ENCODE peak calls at places on chromosomes 3 and 15, in ten cellular contexts. W is CD8-positive, alpha-beta T cell; B is CD8-positive, alpha-beta memory T cell; J is CD4-positive, alpha-beta memory T cell; G is A549; F is heart left ventricle; A is right cardiac atrium; V is CD4-positive, CD25-positive, alpha-beta regulatory T cell; H is lower lobe of right lung; O is SJSA1. I is an unnamed sample.

GRCh38 chr3:111721702-111722205 is 126.6 kb upstream of the ZBED2 start:
- DNase-seq in W (no peak), B (no peak), J (no peak), G (no peak), F (no peak), A (no peak), V (no peak), H (no peak), O (no peak), I (no peak)

GRCh38 chr3:150274372-150274771 is 133.7 kb upstream of the TSC22D2 start:
- DNase-seq in W (no peak), B (no peak), J (no peak), G (no peak), F (no peak), A (no peak), V (no peak), H (no peak), O (no peak), I (no peak)

GRCh38 chr15:101114146-101114545 is 137.7 kb downstream of the CHSY1 start:
- DNase-seq in W (no peak), B (no peak), J (no peak), G (no peak), F (no peak), A (no peak), V (no peak), H (no peak), O (no peak), I (no peak)

GRCh38 chr3:88991496-88991895 is 115.9 kb upstream of the EPHA3 start:
- DNase-seq in W (no peak), B (no peak), J (no peak), G (no peak), F (no peak), A (no peak), V (no peak), H (no peak), O (no peak), I (no peak)

GRCh38 chr3:194867270-194867983 is 181.7 kb downstream of the FAM43A start:
- DNase-seq in W (no peak), B (no peak), J (no peak), G (no peak), F (peak; percentile 64), A (peak; percentile 73), V (no peak), H (no peak), O (no peak), I (peak; percentile 30)

GRCh38 chr3:4996771-4997291 is 17.6 kb downstream of the BHLHE40 start:
- DNase-seq in W (no peak), B (no peak), J (no peak), G (no peak), F (no peak), A (no peak), V (no peak), H (no peak), O (no peak), I (no peak)

GRCh38 chr3:16199769-16200168 is 25.3 kb downstream of the GALNT15 start:
- DNase-seq in W (no peak), B (no peak), J (no peak), G (no peak), F (no peak), A (no peak), V (no peak), H (no peak), O (no peak), I (no peak)

GRCh38 chr15:75130597-75131268 is 70.9 kb upstream of the C15orf39 start:
- DNase-seq in W (no peak), B (no peak), J (peak; percentile 36), G (no peak), F (no peak), A (no peak), V (no peak), H (no peak), O (no peak), I (no peak)

GRCh38 chr3:186624598-186624997 is 11.7 kb downstream of the AHSG start:
- DNase-seq in W (no peak), B (no peak), J (no peak), G (no peak), F (no peak), A (no peak), V (no peak), H (no peak), O (no peak), I (no peak)

GRCh38 chr3:177835008-177835407 is 637.7 kb upstream of the TBL1XR1 start:
- DNase-seq in W (no peak), B (no peak), J (no peak), G (no peak), F (no peak), A (peak; percentile 40), V (no peak), H (no peak), O (peak; percentile 93), I (no peak)

GRCh38 chr3:68059628-68060027 is 405.2 kb upstream of the SUCLG2 start:
- DNase-seq in W (no peak), B (no peak), J (no peak), G (no peak), F (no peak), A (no peak), V (no peak), H (no peak), O (no peak), I (no peak)

DNA sequence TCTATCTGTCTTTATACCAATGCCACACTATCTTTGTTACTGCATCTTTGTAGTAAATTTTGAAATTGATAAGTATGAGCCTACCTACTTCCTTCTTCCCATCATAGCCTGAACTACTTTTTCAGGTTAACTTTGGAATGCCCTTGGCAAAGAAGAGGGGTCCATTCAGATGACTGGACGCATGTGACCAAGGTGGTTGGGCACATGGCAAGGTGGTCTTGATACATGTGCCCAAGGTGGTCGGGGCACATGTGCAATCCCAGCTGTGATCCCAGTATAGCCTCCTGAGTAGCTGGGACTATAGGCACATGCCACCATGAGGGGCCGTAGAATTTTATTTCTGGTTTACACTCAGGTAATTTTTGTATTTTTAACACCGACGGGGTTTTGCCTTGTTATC is 330.2 kb downstream of the GABRB3 start:
- DNase-seq in W (no peak), B (no peak), J (no peak), G (no peak), F (no peak), A (no peak), V (no peak), H (no peak), O (no peak), I (no peak)
- H3K9me3 ChIP-seq in W (no peaks in the 10 kb centered on the region), B (no peaks in the 10 kb centered on the region), J (no peaks in the 10 kb centered on the region), G (no peaks in the 10 kb centered on the region), F (no peaks in the 10 kb centered on the region), A (no peaks in the 10 kb centered on the region), V (peaks cover 5% of the 10 kb centered on the region), H (no peaks in the 10 kb centered on the region), O (no peaks in the 10 kb centered on the region), I (no peaks in the 10 kb centered on the region)

GRCh38 chr15:85164841-85165466 is 183.3 kb downstream of the PDE8A start:
- DNase-seq in W (no peak), B (no peak), J (no peak), G (no peak), F (no peak), A (no peak), V (no peak), H (no peak), O (no peak), I (no peak)
- H3K27ac ChIP-seq in W (no peak overlapping the region), B (no peak overlapping the region), J (no peak overlapping the region), G (no peak overlapping the region), F (no peak overlapping the region), A (no peak overlapping the region), V (no peak overlapping the region), H (no peak overlapping the region), O (no peak overlapping the region), I (no peak overlapping the region)

GRCh38 chr15:41510728-41511127 is 2.9 kb downstream of the LTK start:
- DNase-seq in W (no peak), B (no peak), J (no peak), G (no peak), F (no peak), A (no peak), V (no peak), H (no peak), O (no peak), I (no peak)

GRCh38 chr15:41512078-41512394 is 1.6 kb downstream of the LTK start:
- DNase-seq in W (no peak), B (no peak), J (no peak), G (no peak), F (no peak), A (no peak), V (no peak), H (no peak), O (no peak), I (no peak)

GRCh38 chr15:41513282-41514227 is at the start of gene LTK:
- DNase-seq in W (no peak), B (no peak), J (no peak), G (no peak), F (no peak), A (peak; percentile 75), V (no peak), H (peak; percentile 62), O (peak; percentile 21), I (no peak)

GRCh38 chr15:41512512-41513281 is 930 bp downstream of the LTK start:
- DNase-seq in W (no peak), B (no peak), J (no peak), G (no peak), F (no peak), A (no peak), V (peak; percentile 19), H (no peak), O (peak; percentile 9), I (no peak)

DNA sequence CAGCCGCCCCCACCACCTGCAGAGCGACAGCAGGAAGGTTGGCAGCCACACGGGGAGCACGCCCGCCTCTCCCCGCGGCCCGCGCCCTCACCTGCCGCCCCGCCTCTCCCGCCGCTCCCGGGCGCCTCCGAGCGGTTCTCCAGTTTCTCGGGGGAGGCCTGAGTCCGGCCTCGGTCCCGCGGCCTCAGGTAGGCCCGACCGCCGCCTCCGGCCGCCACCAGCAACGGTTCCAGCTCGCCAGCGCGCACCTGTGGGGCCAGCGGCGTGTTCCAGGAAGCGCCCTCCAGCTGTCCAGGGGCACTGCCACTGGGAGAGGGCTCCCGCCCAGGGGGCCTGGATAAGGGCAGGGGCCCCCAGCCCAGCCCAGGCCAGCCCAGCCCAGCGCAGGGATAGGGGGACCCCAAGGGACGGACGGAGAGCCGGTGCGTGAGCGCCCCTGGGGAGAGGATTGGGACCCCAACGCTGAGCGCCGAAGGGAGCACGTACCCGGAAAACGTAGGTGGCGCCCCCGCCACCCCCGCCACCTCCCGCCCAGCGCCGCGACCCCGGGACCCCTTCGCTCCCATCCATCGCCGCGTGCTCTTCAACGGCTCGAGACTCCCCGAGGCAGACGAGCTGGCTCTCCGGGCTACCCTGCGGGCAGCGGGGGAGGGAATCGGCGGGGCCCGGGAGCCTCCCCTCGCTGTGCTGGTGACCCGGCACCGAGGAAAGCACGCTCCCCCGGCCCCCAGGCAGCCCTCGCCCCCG is 2.1 kb downstream of the LTK start:
- DNase-seq in W (no peak), B (no peak), J (no peak), G (no peak), F (no peak), A (no peak), V (no peak), H (no peak), O (no peak), I (no peak)
- H3K4me3 ChIP-seq in W (peak overlapping the region; percentile 53), B (no peak overlapping the region), J (peak overlapping the region; percentile 52), G (no peak overlapping the region), F (peak overlapping the region; percentile 45), A (peak overlapping the region; percentile 4), V (no peak overlapping the region), H (peak overlapping the region; percentile 56), O (no peak overlapping the region), I (peak overlapping the region; percentile 43)

DNA sequence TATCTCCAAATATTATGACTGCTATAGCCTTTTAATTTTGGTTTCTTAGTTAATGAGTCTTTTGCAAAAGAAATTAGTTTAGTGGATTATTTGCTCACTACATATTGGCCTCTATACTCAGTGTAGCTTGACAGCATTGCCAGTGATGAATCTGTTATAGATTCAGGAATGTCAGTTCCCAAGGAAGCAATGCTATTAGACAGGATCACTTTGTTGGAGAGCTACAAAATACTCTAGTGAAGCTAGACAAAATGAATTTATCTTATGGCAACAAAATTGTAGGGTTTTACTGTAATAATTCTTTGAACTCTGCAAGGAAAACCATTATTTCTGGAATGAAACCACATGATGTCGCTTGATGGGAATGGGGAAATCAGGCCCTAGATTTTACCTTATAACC is 543.3 kb downstream of the SQOR start:
- DNase-seq in W (no peak), B (no peak), J (no peak), G (no peak), F (no peak), A (no peak), V (no peak), H (no peak), O (no peak), I (no peak)
- H3K9me3 ChIP-seq in W (peaks cover 9% of the 10 kb centered on the region), B (no peaks in the 10 kb centered on the region), J (no peaks in the 10 kb centered on the region), G (no peaks in the 10 kb centered on the region), F (peaks cover 43% of the 10 kb centered on the region), A (no peaks in the 10 kb centered on the region), V (peaks cover 2% of the 10 kb centered on the region), H (no peaks in the 10 kb centered on the region), O (no peaks in the 10 kb centered on the region), I (no peaks in the 10 kb centered on the region)

I was measured in gastrocnemius medialis.